ENCODE peak calls at places on chromosomes 4 and X, in ten cellular contexts. One of them, this sample, is unnamed.

GRCh38 chr4:161197912-161198311 is 965.9 kb downstream of the FSTL5 start:
- DNase-seq in CD4-positive, CD25-positive, alpha-beta regulatory T cell: no peak
- DNase-seq in naive B cell: no peak
- DNase-seq in AG04449: no peak
- DNase-seq in fibroblast of lung: no peak
- DNase-seq in prostate gland: no peak
- DNase-seq in right lobe of liver: no peak
- DNase-seq in central memory CD8-positive, alpha-beta T cell: no peak
- DNase-seq in endodermal cell: no peak
- DNase-seq in mammary epithelial cell: no peak
- DNase-seq in this sample: no peak

GRCh38 chrX:145817299-145817665 is 347 bp upstream of the SLITRK2 start:
- DNase-seq in CD4-positive, CD25-positive, alpha-beta regulatory T cell: no peak
- DNase-seq in naive B cell: no peak
- DNase-seq in AG04449: no peak
- DNase-seq in fibroblast of lung: no peak
- DNase-seq in prostate gland: no peak
- DNase-seq in right lobe of liver: no peak
- DNase-seq in central memory CD8-positive, alpha-beta T cell: no peak
- DNase-seq in endodermal cell: peak; percentile 68
- DNase-seq in mammary epithelial cell: no peak
- DNase-seq in this sample: no peak

GRCh38 chr4:2600878-2601277 is 64.4 kb downstream of the FAM193A start:
- DNase-seq in CD4-positive, CD25-positive, alpha-beta regulatory T cell: no peak
- DNase-seq in naive B cell: no peak
- DNase-seq in AG04449: no peak
- DNase-seq in fibroblast of lung: no peak
- DNase-seq in prostate gland: no peak
- DNase-seq in right lobe of liver: no peak
- DNase-seq in central memory CD8-positive, alpha-beta T cell: no peak
- DNase-seq in endodermal cell: no peak
- DNase-seq in mammary epithelial cell: no peak
- DNase-seq in this sample: no peak

GRCh38 chrX:134020910-134021309 is 35.5 kb upstream of the GPC3 start:
- DNase-seq in CD4-positive, CD25-positive, alpha-beta regulatory T cell: no peak
- DNase-seq in naive B cell: no peak
- DNase-seq in AG04449: no peak
- DNase-seq in fibroblast of lung: no peak
- DNase-seq in prostate gland: no peak
- DNase-seq in right lobe of liver: no peak
- DNase-seq in central memory CD8-positive, alpha-beta T cell: no peak
- DNase-seq in endodermal cell: no peak
- DNase-seq in mammary epithelial cell: no peak
- DNase-seq in this sample: no peak

GRCh38 chr4:187940299-187940698 is 55.3 kb upstream of the ZFP42 start:
- DNase-seq in CD4-positive, CD25-positive, alpha-beta regulatory T cell: no peak
- DNase-seq in naive B cell: no peak
- DNase-seq in AG04449: no peak
- DNase-seq in fibroblast of lung: no peak
- DNase-seq in prostate gland: no peak
- DNase-seq in right lobe of liver: no peak
- DNase-seq in central memory CD8-positive, alpha-beta T cell: no peak
- DNase-seq in endodermal cell: no peak
- DNase-seq in mammary epithelial cell: no peak
- DNase-seq in this sample: no peak

GRCh38 chr4:25970691-25971427 is 56.8 kb downstream of the SMIM20 start:
- DNase-seq in CD4-positive, CD25-positive, alpha-beta regulatory T cell: no peak
- DNase-seq in naive B cell: no peak
- DNase-seq in AG04449: no peak
- DNase-seq in fibroblast of lung: peak; percentile 52
- DNase-seq in prostate gland: no peak
- DNase-seq in right lobe of liver: no peak
- DNase-seq in central memory CD8-positive, alpha-beta T cell: no peak
- DNase-seq in endodermal cell: peak; percentile 58
- DNase-seq in mammary epithelial cell: no peak
- DNase-seq in this sample: no peak

GRCh38 chrX:81857192-81857591 is 655.3 kb downstream of the SH3BGRL start:
- DNase-seq in CD4-positive, CD25-positive, alpha-beta regulatory T cell: no peak
- DNase-seq in naive B cell: no peak
- DNase-seq in AG04449: no peak
- DNase-seq in fibroblast of lung: no peak
- DNase-seq in prostate gland: no peak
- DNase-seq in right lobe of liver: no peak
- DNase-seq in central memory CD8-positive, alpha-beta T cell: no peak
- DNase-seq in endodermal cell: no peak
- DNase-seq in mammary epithelial cell: no peak
- DNase-seq in this sample: no peak

GRCh38 chr4:26719954-26720552 is 136.2 kb downstream of the TBC1D19 start:
- DNase-seq in CD4-positive, CD25-positive, alpha-beta regulatory T cell: no peak
- DNase-seq in naive B cell: no peak
- DNase-seq in AG04449: no peak
- DNase-seq in fibroblast of lung: peak; percentile 29
- DNase-seq in prostate gland: no peak
- DNase-seq in right lobe of liver: no peak
- DNase-seq in central memory CD8-positive, alpha-beta T cell: no peak
- DNase-seq in endodermal cell: no peak
- DNase-seq in mammary epithelial cell: no peak
- DNase-seq in this sample: no peak

GRCh38 chr4:8913858-8914460 is 42.3 kb upstream of the HMX1 start:
- DNase-seq in CD4-positive, CD25-positive, alpha-beta regulatory T cell: no peak
- DNase-seq in naive B cell: no peak
- DNase-seq in AG04449: no peak
- DNase-seq in fibroblast of lung: no peak
- DNase-seq in prostate gland: no peak
- DNase-seq in right lobe of liver: peak; percentile 20
- DNase-seq in central memory CD8-positive, alpha-beta T cell: no peak
- DNase-seq in endodermal cell: no peak
- DNase-seq in mammary epithelial cell: no peak
- DNase-seq in this sample: no peak

GRCh38 chrX:35696760-35697234 is 101.3 kb upstream of the MAGEB16 start:
- DNase-seq in CD4-positive, CD25-positive, alpha-beta regulatory T cell: no peak
- DNase-seq in naive B cell: no peak
- DNase-seq in AG04449: no peak
- DNase-seq in fibroblast of lung: no peak
- DNase-seq in prostate gland: no peak
- DNase-seq in right lobe of liver: no peak
- DNase-seq in central memory CD8-positive, alpha-beta T cell: no peak
- DNase-seq in endodermal cell: no peak
- DNase-seq in mammary epithelial cell: no peak
- DNase-seq in this sample: no peak

GRCh38 chr4:120052840-120053239 is 13.8 kb downstream of the MAD2L1 start:
- DNase-seq in CD4-positive, CD25-positive, alpha-beta regulatory T cell: no peak
- DNase-seq in naive B cell: no peak
- DNase-seq in AG04449: peak; percentile 83
- DNase-seq in fibroblast of lung: peak; percentile 94
- DNase-seq in prostate gland: no peak
- DNase-seq in right lobe of liver: no peak
- DNase-seq in central memory CD8-positive, alpha-beta T cell: no peak
- DNase-seq in endodermal cell: no peak
- DNase-seq in mammary epithelial cell: peak; percentile 29
- DNase-seq in this sample: peak; percentile 78

GRCh38 chrX:40845331-40845911 is 110.1 kb upstream of the MED14 start:
- DNase-seq in CD4-positive, CD25-positive, alpha-beta regulatory T cell: no peak
- DNase-seq in naive B cell: no peak
- DNase-seq in AG04449: peak; percentile 76
- DNase-seq in fibroblast of lung: peak; percentile 97
- DNase-seq in prostate gland: no peak
- DNase-seq in right lobe of liver: no peak
- DNase-seq in central memory CD8-positive, alpha-beta T cell: no peak
- DNase-seq in endodermal cell: peak; percentile 75
- DNase-seq in mammary epithelial cell: peak; percentile 55
- DNase-seq in this sample: peak; percentile 45

GRCh38 chr4:139654516-139654915 is 11.1 kb upstream of the MGST2 start:
- DNase-seq in CD4-positive, CD25-positive, alpha-beta regulatory T cell: no peak
- DNase-seq in naive B cell: no peak
- DNase-seq in AG04449: no peak
- DNase-seq in fibroblast of lung: no peak
- DNase-seq in prostate gland: no peak
- DNase-seq in right lobe of liver: no peak
- DNase-seq in central memory CD8-positive, alpha-beta T cell: no peak
- DNase-seq in endodermal cell: no peak
- DNase-seq in mammary epithelial cell: no peak
- DNase-seq in this sample: no peak

GRCh38 chr4:1500966-1501753 is 94.9 kb upstream of the NKX1-1 start:
- DNase-seq in CD4-positive, CD25-positive, alpha-beta regulatory T cell: no peak
- DNase-seq in naive B cell: no peak
- DNase-seq in AG04449: no peak
- DNase-seq in fibroblast of lung: no peak
- DNase-seq in prostate gland: no peak
- DNase-seq in right lobe of liver: peak; percentile 30
- DNase-seq in central memory CD8-positive, alpha-beta T cell: no peak
- DNase-seq in endodermal cell: peak; percentile 32
- DNase-seq in mammary epithelial cell: no peak
- DNase-seq in this sample: no peak

This sample was measured in foreskin keratinocyte.